ENCODE peak calls at places on chromosomes 16 and 17, in six cellular contexts. One of them, this sample, is unnamed.

GRCh38 chr16:5905935-5906334 is 808.3 kb upstream of the EEF2KMT start:
- DNase-seq in stimulated activated CD4-positive, alpha-beta T cell treated with anti-CD3 and anti-CD28 coated beads, Interleukin-1b, Interleukin-23, amount 100 ng/mL, for 1 hour: no peak
- DNase-seq in CD4-positive, CD25-positive, alpha-beta regulatory T cell: no peak
- DNase-seq in NCI-H2029: no peak
- DNase-seq in HTR-8/SVneo: no peak
- DNase-seq in NCI-H1930: no peak
- DNase-seq in this sample: no peak

GRCh38 chr16:19882641-19883040 is 2.0 kb downstream of the GPRC5B start:
- DNase-seq in stimulated activated CD4-positive, alpha-beta T cell treated with anti-CD3 and anti-CD28 coated beads, Interleukin-1b, Interleukin-23, amount 100 ng/mL, for 1 hour: no peak
- DNase-seq in CD4-positive, CD25-positive, alpha-beta regulatory T cell: no peak
- DNase-seq in NCI-H2029: no peak
- DNase-seq in HTR-8/SVneo: no peak
- DNase-seq in NCI-H1930: no peak
- DNase-seq in this sample: no peak

GRCh38 chr16:6165330-6165984 is 1067.9 kb upstream of the EEF2KMT start:
- DNase-seq in stimulated activated CD4-positive, alpha-beta T cell treated with anti-CD3 and anti-CD28 coated beads, Interleukin-1b, Interleukin-23, amount 100 ng/mL, for 1 hour: no peak
- DNase-seq in CD4-positive, CD25-positive, alpha-beta regulatory T cell: no peak
- DNase-seq in NCI-H2029: no peak
- DNase-seq in HTR-8/SVneo: no peak
- DNase-seq in NCI-H1930: no peak
- DNase-seq in this sample: no peak

GRCh38 chr17:57475786-57476185 is 219.5 kb downstream of the MSI2 start:
- DNase-seq in stimulated activated CD4-positive, alpha-beta T cell treated with anti-CD3 and anti-CD28 coated beads, Interleukin-1b, Interleukin-23, amount 100 ng/mL, for 1 hour: no peak
- DNase-seq in CD4-positive, CD25-positive, alpha-beta regulatory T cell: no peak
- DNase-seq in NCI-H2029: no peak
- DNase-seq in HTR-8/SVneo: no peak
- DNase-seq in NCI-H1930: no peak
- DNase-seq in this sample: no peak

GRCh38 chr17:64491034-64491860 is 5.6 kb downstream of the POLG2 start:
- DNase-seq in stimulated activated CD4-positive, alpha-beta T cell treated with anti-CD3 and anti-CD28 coated beads, Interleukin-1b, Interleukin-23, amount 100 ng/mL, for 1 hour: no peak
- DNase-seq in CD4-positive, CD25-positive, alpha-beta regulatory T cell: no peak
- DNase-seq in NCI-H2029: no peak
- DNase-seq in HTR-8/SVneo: no peak
- DNase-seq in NCI-H1930: no peak
- DNase-seq in this sample: peak

GRCh38 chr16:57093845-57094564 is 1.6 kb downstream of the CPNE2 start:
- DNase-seq in stimulated activated CD4-positive, alpha-beta T cell treated with anti-CD3 and anti-CD28 coated beads, Interleukin-1b, Interleukin-23, amount 100 ng/mL, for 1 hour: no peak
- DNase-seq in CD4-positive, CD25-positive, alpha-beta regulatory T cell: no peak
- DNase-seq in NCI-H2029: no peak
- DNase-seq in HTR-8/SVneo: no peak
- DNase-seq in NCI-H1930: no peak
- DNase-seq in this sample: no peak

GRCh38 chr16:48131201-48131600 is 24.6 kb downstream of the ABCC12 start:
- DNase-seq in stimulated activated CD4-positive, alpha-beta T cell treated with anti-CD3 and anti-CD28 coated beads, Interleukin-1b, Interleukin-23, amount 100 ng/mL, for 1 hour: no peak
- DNase-seq in CD4-positive, CD25-positive, alpha-beta regulatory T cell: no peak
- DNase-seq in NCI-H2029: no peak
- DNase-seq in HTR-8/SVneo: no peak
- DNase-seq in NCI-H1930: no peak
- DNase-seq in this sample: no peak

GRCh38 chr16:5044011-5044540 is 10.3 kb upstream of the NAGPA start:
- DNase-seq in stimulated activated CD4-positive, alpha-beta T cell treated with anti-CD3 and anti-CD28 coated beads, Interleukin-1b, Interleukin-23, amount 100 ng/mL, for 1 hour: no peak
- DNase-seq in CD4-positive, CD25-positive, alpha-beta regulatory T cell: no peak
- DNase-seq in NCI-H2029: no peak
- DNase-seq in HTR-8/SVneo: no peak
- DNase-seq in NCI-H1930: no peak
- DNase-seq in this sample: no peak

GRCh38 chr17:79925242-79925957 is 86.2 kb upstream of the CBX4 start:
- DNase-seq in stimulated activated CD4-positive, alpha-beta T cell treated with anti-CD3 and anti-CD28 coated beads, Interleukin-1b, Interleukin-23, amount 100 ng/mL, for 1 hour: no peak
- DNase-seq in CD4-positive, CD25-positive, alpha-beta regulatory T cell: no peak
- DNase-seq in NCI-H2029: no peak
- DNase-seq in HTR-8/SVneo: no peak
- DNase-seq in NCI-H1930: no peak
- DNase-seq in this sample: no peak

GRCh38 chr16:61791465-61791864 is 244.8 kb downstream of the CDH8 start:
- DNase-seq in stimulated activated CD4-positive, alpha-beta T cell treated with anti-CD3 and anti-CD28 coated beads, Interleukin-1b, Interleukin-23, amount 100 ng/mL, for 1 hour: no peak
- DNase-seq in CD4-positive, CD25-positive, alpha-beta regulatory T cell: no peak
- DNase-seq in NCI-H2029: no peak
- DNase-seq in HTR-8/SVneo: no peak
- DNase-seq in NCI-H1930: no peak
- DNase-seq in this sample: no peak

GRCh38 chr17:3827124-3827773 is 18.8 kb downstream of the NCBP3 start:
- DNase-seq in stimulated activated CD4-positive, alpha-beta T cell treated with anti-CD3 and anti-CD28 coated beads, Interleukin-1b, Interleukin-23, amount 100 ng/mL, for 1 hour: peak
- DNase-seq in CD4-positive, CD25-positive, alpha-beta regulatory T cell: peak
- DNase-seq in NCI-H2029: peak
- DNase-seq in HTR-8/SVneo: peak
- DNase-seq in NCI-H1930: no peak
- DNase-seq in this sample: peak

GRCh38 chr16:84115919-84116719 is 623 bp downstream of the MBTPS1 start:
- DNase-seq in stimulated activated CD4-positive, alpha-beta T cell treated with anti-CD3 and anti-CD28 coated beads, Interleukin-1b, Interleukin-23, amount 100 ng/mL, for 1 hour: no peak
- DNase-seq in CD4-positive, CD25-positive, alpha-beta regulatory T cell: peak
- DNase-seq in NCI-H2029: no peak
- DNase-seq in HTR-8/SVneo: peak
- DNase-seq in NCI-H1930: no peak
- DNase-seq in this sample: peak

GRCh38 chr16:17177242-17177967 is 293.4 kb downstream of the XYLT1 start:
- DNase-seq in stimulated activated CD4-positive, alpha-beta T cell treated with anti-CD3 and anti-CD28 coated beads, Interleukin-1b, Interleukin-23, amount 100 ng/mL, for 1 hour: no peak
- DNase-seq in CD4-positive, CD25-positive, alpha-beta regulatory T cell: no peak
- DNase-seq in NCI-H2029: no peak
- DNase-seq in HTR-8/SVneo: no peak
- DNase-seq in NCI-H1930: no peak
- DNase-seq in this sample: no peak

GRCh38 chr16:356756-357155 is 4.2 kb upstream of the AXIN1 start:
- DNase-seq in stimulated activated CD4-positive, alpha-beta T cell treated with anti-CD3 and anti-CD28 coated beads, Interleukin-1b, Interleukin-23, amount 100 ng/mL, for 1 hour: no peak
- DNase-seq in CD4-positive, CD25-positive, alpha-beta regulatory T cell: no peak
- DNase-seq in NCI-H2029: no peak
- DNase-seq in HTR-8/SVneo: no peak
- DNase-seq in NCI-H1930: no peak
- DNase-seq in this sample: no peak

GRCh38 chr16:85923153-85924021 is 24.4 kb downstream of the IRF8 start:
- DNase-seq in stimulated activated CD4-positive, alpha-beta T cell treated with anti-CD3 and anti-CD28 coated beads, Interleukin-1b, Interleukin-23, amount 100 ng/mL, for 1 hour: no peak
- DNase-seq in CD4-positive, CD25-positive, alpha-beta regulatory T cell: no peak
- DNase-seq in NCI-H2029: no peak
- DNase-seq in HTR-8/SVneo: peak
- DNase-seq in NCI-H1930: no peak
- DNase-seq in this sample: no peak

GRCh38 chr16:23838485-23839142 is 2.8 kb downstream of the PRKCB start:
- DNase-seq in stimulated activated CD4-positive, alpha-beta T cell treated with anti-CD3 and anti-CD28 coated beads, Interleukin-1b, Interleukin-23, amount 100 ng/mL, for 1 hour: no peak
- DNase-seq in CD4-positive, CD25-positive, alpha-beta regulatory T cell: no peak
- DNase-seq in NCI-H2029: no peak
- DNase-seq in HTR-8/SVneo: no peak
- DNase-seq in NCI-H1930: no peak
- DNase-seq in this sample: no peak

GRCh38 chr16:89364603-89365002 is 125.8 kb downstream of the ANKRD11 start:
- DNase-seq in stimulated activated CD4-positive, alpha-beta T cell treated with anti-CD3 and anti-CD28 coated beads, Interleukin-1b, Interleukin-23, amount 100 ng/mL, for 1 hour: no peak
- DNase-seq in CD4-positive, CD25-positive, alpha-beta regulatory T cell: no peak
- DNase-seq in NCI-H2029: no peak
- DNase-seq in HTR-8/SVneo: no peak
- DNase-seq in NCI-H1930: no peak
- DNase-seq in this sample: no peak

GRCh38 chr17:4553669-4554068 is 1.5 kb downstream of the MYBBP1A start:
- DNase-seq in stimulated activated CD4-positive, alpha-beta T cell treated with anti-CD3 and anti-CD28 coated beads, Interleukin-1b, Interleukin-23, amount 100 ng/mL, for 1 hour: no peak
- DNase-seq in CD4-positive, CD25-positive, alpha-beta regulatory T cell: no peak
- DNase-seq in NCI-H2029: no peak
- DNase-seq in HTR-8/SVneo: no peak
- DNase-seq in NCI-H1930: no peak
- DNase-seq in this sample: no peak

GRCh38 chr17:38747385-38748328 is 479 bp downstream of the PCGF2 start:
- DNase-seq in stimulated activated CD4-positive, alpha-beta T cell treated with anti-CD3 and anti-CD28 coated beads, Interleukin-1b, Interleukin-23, amount 100 ng/mL, for 1 hour: no peak
- DNase-seq in CD4-positive, CD25-positive, alpha-beta regulatory T cell: no peak
- DNase-seq in NCI-H2029: no peak
- DNase-seq in HTR-8/SVneo: no peak
- DNase-seq in NCI-H1930: no peak
- DNase-seq in this sample: no peak

GRCh38 chr16:85126731-85127662 is 14.7 kb upstream of the CIBAR2 start:
- DNase-seq in stimulated activated CD4-positive, alpha-beta T cell treated with anti-CD3 and anti-CD28 coated beads, Interleukin-1b, Interleukin-23, amount 100 ng/mL, for 1 hour: no peak
- DNase-seq in CD4-positive, CD25-positive, alpha-beta regulatory T cell: no peak
- DNase-seq in NCI-H2029: no peak
- DNase-seq in HTR-8/SVneo: peak
- DNase-seq in NCI-H1930: no peak
- DNase-seq in this sample: no peak

GRCh38 chr17:48520631-48521045 is 10.2 kb downstream of the HOXB1 start:
- DNase-seq in stimulated activated CD4-positive, alpha-beta T cell treated with anti-CD3 and anti-CD28 coated beads, Interleukin-1b, Interleukin-23, amount 100 ng/mL, for 1 hour: no peak
- DNase-seq in CD4-positive, CD25-positive, alpha-beta regulatory T cell: no peak
- DNase-seq in NCI-H2029: no peak
- DNase-seq in HTR-8/SVneo: no peak
- DNase-seq in NCI-H1930: no peak
- DNase-seq in this sample: no peak

GRCh38 chr17:64278614-64279013 is 15.6 kb upstream of the TEX2 start:
- DNase-seq in stimulated activated CD4-positive, alpha-beta T cell treated with anti-CD3 and anti-CD28 coated beads, Interleukin-1b, Interleukin-23, amount 100 ng/mL, for 1 hour: no peak
- DNase-seq in CD4-positive, CD25-positive, alpha-beta regulatory T cell: no peak
- DNase-seq in NCI-H2029: no peak
- DNase-seq in HTR-8/SVneo: no peak
- DNase-seq in NCI-H1930: no peak
- DNase-seq in this sample: no peak

GRCh38 chr16:3187798-3188674 is at the start of gene OR1F1:
- DNase-seq in stimulated activated CD4-positive, alpha-beta T cell treated with anti-CD3 and anti-CD28 coated beads, Interleukin-1b, Interleukin-23, amount 100 ng/mL, for 1 hour: no peak
- DNase-seq in CD4-positive, CD25-positive, alpha-beta regulatory T cell: peak
- DNase-seq in NCI-H2029: no peak
- DNase-seq in HTR-8/SVneo: peak
- DNase-seq in NCI-H1930: peak
- DNase-seq in this sample: peak

GRCh38 chr16:86929149-86929871 is 351.0 kb downstream of the FOXL1 start:
- DNase-seq in stimulated activated CD4-positive, alpha-beta T cell treated with anti-CD3 and anti-CD28 coated beads, Interleukin-1b, Interleukin-23, amount 100 ng/mL, for 1 hour: no peak
- DNase-seq in CD4-positive, CD25-positive, alpha-beta regulatory T cell: no peak
- DNase-seq in NCI-H2029: no peak
- DNase-seq in HTR-8/SVneo: peak
- DNase-seq in NCI-H1930: no peak
- DNase-seq in this sample: no peak

GRCh38 chr17:48484256-48484655 is 46.6 kb downstream of the HOXB1 start:
- DNase-seq in stimulated activated CD4-positive, alpha-beta T cell treated with anti-CD3 and anti-CD28 coated beads, Interleukin-1b, Interleukin-23, amount 100 ng/mL, for 1 hour: no peak
- DNase-seq in CD4-positive, CD25-positive, alpha-beta regulatory T cell: no peak
- DNase-seq in NCI-H2029: no peak
- DNase-seq in HTR-8/SVneo: no peak
- DNase-seq in NCI-H1930: no peak
- DNase-seq in this sample: no peak

GRCh38 chr16:67951485-67951884 is 7.6 kb upstream of the LCAT start:
- DNase-seq in stimulated activated CD4-positive, alpha-beta T cell treated with anti-CD3 and anti-CD28 coated beads, Interleukin-1b, Interleukin-23, amount 100 ng/mL, for 1 hour: no peak
- DNase-seq in CD4-positive, CD25-positive, alpha-beta regulatory T cell: no peak
- DNase-seq in NCI-H2029: no peak
- DNase-seq in HTR-8/SVneo: no peak
- DNase-seq in NCI-H1930: no peak
- DNase-seq in this sample: no peak

GRCh38 chr17:34378664-34379101 is 15.7 kb upstream of the CCL1 start:
- DNase-seq in stimulated activated CD4-positive, alpha-beta T cell treated with anti-CD3 and anti-CD28 coated beads, Interleukin-1b, Interleukin-23, amount 100 ng/mL, for 1 hour: no peak
- DNase-seq in CD4-positive, CD25-positive, alpha-beta regulatory T cell: no peak
- DNase-seq in NCI-H2029: no peak
- DNase-seq in HTR-8/SVneo: no peak
- DNase-seq in NCI-H1930: no peak
- DNase-seq in this sample: no peak

GRCh38 chr16:578870-579405 is 9.2 kb downstream of the PIGQ start:
- DNase-seq in stimulated activated CD4-positive, alpha-beta T cell treated with anti-CD3 and anti-CD28 coated beads, Interleukin-1b, Interleukin-23, amount 100 ng/mL, for 1 hour: no peak
- DNase-seq in CD4-positive, CD25-positive, alpha-beta regulatory T cell: peak
- DNase-seq in NCI-H2029: no peak
- DNase-seq in HTR-8/SVneo: no peak
- DNase-seq in NCI-H1930: peak
- DNase-seq in this sample: peak

GRCh38 chr16:8655184-8655717 is 19.2 kb upstream of the ABAT start:
- DNase-seq in stimulated activated CD4-positive, alpha-beta T cell treated with anti-CD3 and anti-CD28 coated beads, Interleukin-1b, Interleukin-23, amount 100 ng/mL, for 1 hour: no peak
- DNase-seq in CD4-positive, CD25-positive, alpha-beta regulatory T cell: no peak
- DNase-seq in NCI-H2029: no peak
- DNase-seq in HTR-8/SVneo: no peak
- DNase-seq in NCI-H1930: no peak
- DNase-seq in this sample: no peak

GRCh38 chr17:7883781-7884386 is 4.7 kb upstream of the CHD3 start:
- DNase-seq in stimulated activated CD4-positive, alpha-beta T cell treated with anti-CD3 and anti-CD28 coated beads, Interleukin-1b, Interleukin-23, amount 100 ng/mL, for 1 hour: no peak
- DNase-seq in CD4-positive, CD25-positive, alpha-beta regulatory T cell: peak
- DNase-seq in NCI-H2029: no peak
- DNase-seq in HTR-8/SVneo: peak
- DNase-seq in NCI-H1930: no peak
- DNase-seq in this sample: peak

GRCh38 chr17:77332034-77332971 is 191.5 kb downstream of the SEC14L1 start:
- DNase-seq in stimulated activated CD4-positive, alpha-beta T cell treated with anti-CD3 and anti-CD28 coated beads, Interleukin-1b, Interleukin-23, amount 100 ng/mL, for 1 hour: no peak
- DNase-seq in CD4-positive, CD25-positive, alpha-beta regulatory T cell: peak
- DNase-seq in NCI-H2029: no peak
- DNase-seq in HTR-8/SVneo: no peak
- DNase-seq in NCI-H1930: no peak
- DNase-seq in this sample: no peak

GRCh38 chr17:27407916-27408846 is 48.1 kb upstream of the KSR1 start:
- DNase-seq in stimulated activated CD4-positive, alpha-beta T cell treated with anti-CD3 and anti-CD28 coated beads, Interleukin-1b, Interleukin-23, amount 100 ng/mL, for 1 hour: no peak
- DNase-seq in CD4-positive, CD25-positive, alpha-beta regulatory T cell: no peak
- DNase-seq in NCI-H2029: no peak
- DNase-seq in HTR-8/SVneo: peak
- DNase-seq in NCI-H1930: no peak
- DNase-seq in this sample: no peak

GRCh38 chr16:10362077-10362863 is 23.6 kb upstream of the ATF7IP2 start:
- DNase-seq in stimulated activated CD4-positive, alpha-beta T cell treated with anti-CD3 and anti-CD28 coated beads, Interleukin-1b, Interleukin-23, amount 100 ng/mL, for 1 hour: no peak
- DNase-seq in CD4-positive, CD25-positive, alpha-beta regulatory T cell: no peak
- DNase-seq in NCI-H2029: no peak
- DNase-seq in HTR-8/SVneo: no peak
- DNase-seq in NCI-H1930: no peak
- DNase-seq in this sample: no peak

GRCh38 chr16:10048850-10049249 is 133.4 kb downstream of the GRIN2A start:
- DNase-seq in stimulated activated CD4-positive, alpha-beta T cell treated with anti-CD3 and anti-CD28 coated beads, Interleukin-1b, Interleukin-23, amount 100 ng/mL, for 1 hour: no peak
- DNase-seq in CD4-positive, CD25-positive, alpha-beta regulatory T cell: no peak
- DNase-seq in NCI-H2029: no peak
- DNase-seq in HTR-8/SVneo: no peak
- DNase-seq in NCI-H1930: no peak
- DNase-seq in this sample: no peak